ENCODE peak calls at places on chromosomes 11 and 22, in four cellular contexts. I is adrenal gland, N is spleen, M is A549. Q is an unnamed sample. For H3K4me1, the result is how much of the 10 kb centered on the place peaks cover.

GRCh38 chr22:42188808-42189447 is 58.3 kb upstream of the CYP2D6 start:
- DNase-seq in I (peak), N (no peak), M (peak), Q (no peak)

GRCh38 chr11:2084721-2085120 is 54.5 kb downstream of the IGF2 start:
- DNase-seq in I (no peak), N (peak), M (no peak), Q (peak)

GRCh38 chr11:44199298-44199697 is 103.8 kb downstream of the EXT2 start:
- DNase-seq in I (no peak), N (no peak), M (no peak), Q (no peak)

GRCh38 chr11:117490911-117491310 is 163.3 kb downstream of the CEP164 start:
- DNase-seq in I (no peak), N (no peak), M (no peak), Q (no peak)

GRCh38 chr11:33391188-33391892 is 134.2 kb downstream of the HIPK3 start:
- DNase-seq in I (no peak), N (no peak), M (no peak), Q (no peak)

GRCh38 chr22:42855726-42856125 is 1.3 kb downstream of the ARFGAP3 start:
- DNase-seq in I (no peak), N (peak), M (no peak), Q (no peak)

GRCh38 chr22:29695129-29695926 is 24.5 kb upstream of the CABP7 start:
- DNase-seq in I (no peak), N (no peak), M (no peak), Q (no peak)

GRCh38 chr22:49883294-49883640 is 29.6 kb downstream of the ZBED4 start:
- DNase-seq in I (no peak), N (no peak), M (no peak), Q (no peak)

GRCh38 chr11:46489668-46490560 is 98.3 kb upstream of the CHRM4 start:
- DNase-seq in I (no peak), N (no peak), M (peak), Q (no peak)

GRCh38 chr11:2263724-2264360 is 6.5 kb downstream of the ASCL2 start:
- DNase-seq in I (peak), N (no peak), M (no peak), Q (no peak)

GRCh38 chr22:48717076-48717810 is 1110.4 kb downstream of the BRD1 start:
- DNase-seq in I (no peak), N (peak), M (no peak), Q (no peak)

GRCh38 chr11:3060436-3061025 is 3.3 kb upstream of the CARS1 start:
- DNase-seq in I (no peak), N (no peak), M (no peak), Q (no peak)

GRCh38 chr22:26466196-26466595 is 17.4 kb downstream of the HPS4 start:
- DNase-seq in I (no peak), N (no peak), M (no peak), Q (no peak)

GRCh38 chr11:64065712-64066111 is 30.0 kb downstream of the FLRT1 start:
- DNase-seq in I (no peak), N (no peak), M (no peak), Q (no peak)

GRCh38 chr22:28883917-28884753 is 763 bp downstream of the ZNRF3 start:
- DNase-seq in I (peak), N (peak), M (peak), Q (peak)

GRCh38 chr11:41789376-41789775 is 329.9 kb upstream of the LRRC4C start:
- DNase-seq in I (no peak), N (no peak), M (no peak), Q (no peak)

GRCh38 chr11:104061851-104062521 is 25.5 kb downstream of the DDI1 start:
- DNase-seq in I (no peak), N (no peak), M (no peak), Q (no peak)

GRCh38 chr11:93741882-93742226 is 382 bp downstream of the C11orf54 start:
- DNase-seq in I (peak), N (no peak), M (peak), Q (peak)
- TF ChIP-seq POLR2A in I (peak), N (no peak), M (no peak), Q (peak)

GRCh38 chr11:73171762-73172161 is 29.6 kb upstream of the FCHSD2 start:
- DNase-seq in I (no peak), N (peak), M (no peak), Q (no peak)
- H3K4me1 ChIP-seq in I (under half), N (half or more), M (under half), Q (under half)

GRCh38 chr11:111975076-111975806 is 38.1 kb downstream of the DIXDC1 start:
- DNase-seq in I (peak), N (no peak), M (peak), Q (no peak)

GRCh38 chr11:111976119-111976518 is 39.0 kb downstream of the DIXDC1 start:
- DNase-seq in I (no peak), N (no peak), M (no peak), Q (no peak)

GRCh38 chr11:111977141-111978027 is 40.2 kb downstream of the DIXDC1 start:
- DNase-seq in I (peak), N (peak), M (no peak), Q (peak)

GRCh38 chr11:111978028-111978771 is 41.1 kb downstream of the DIXDC1 start:
- DNase-seq in I (peak), N (no peak), M (no peak), Q (no peak)

GRCh38 chr11:111976614-111977140 is 39.5 kb downstream of the DIXDC1 start:
- DNase-seq in I (peak), N (no peak), M (no peak), Q (no peak)
- TF ChIP-seq POLR2A in I (no peak), N (no peak), M (no peak), Q (no peak)

DNA sequence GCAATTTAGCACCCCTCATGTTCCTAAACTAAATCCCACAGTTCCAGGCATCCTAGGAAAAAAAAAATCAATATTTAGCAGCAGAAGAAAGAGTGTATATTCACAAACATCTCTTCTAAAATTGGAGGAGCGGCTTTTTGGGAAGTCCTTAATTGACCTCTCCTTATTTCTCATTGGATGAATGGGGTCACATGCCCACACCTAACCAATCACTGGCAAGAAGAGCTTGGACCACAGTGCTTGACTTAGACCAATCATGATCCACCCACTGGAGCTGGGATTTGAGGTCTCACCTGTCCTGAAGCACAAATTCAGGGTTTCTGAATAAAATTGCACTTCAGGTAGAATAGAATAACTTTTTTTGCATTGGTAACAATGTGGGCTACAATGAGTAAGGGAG is 16.0 kb downstream of the CD44 start:
- DNase-seq in I (no peak), N (no peak), M (no peak), Q (no peak)
- H3K4me1 ChIP-seq in I (under half), N (half or more), M (half or more), Q (under half)

DNA sequence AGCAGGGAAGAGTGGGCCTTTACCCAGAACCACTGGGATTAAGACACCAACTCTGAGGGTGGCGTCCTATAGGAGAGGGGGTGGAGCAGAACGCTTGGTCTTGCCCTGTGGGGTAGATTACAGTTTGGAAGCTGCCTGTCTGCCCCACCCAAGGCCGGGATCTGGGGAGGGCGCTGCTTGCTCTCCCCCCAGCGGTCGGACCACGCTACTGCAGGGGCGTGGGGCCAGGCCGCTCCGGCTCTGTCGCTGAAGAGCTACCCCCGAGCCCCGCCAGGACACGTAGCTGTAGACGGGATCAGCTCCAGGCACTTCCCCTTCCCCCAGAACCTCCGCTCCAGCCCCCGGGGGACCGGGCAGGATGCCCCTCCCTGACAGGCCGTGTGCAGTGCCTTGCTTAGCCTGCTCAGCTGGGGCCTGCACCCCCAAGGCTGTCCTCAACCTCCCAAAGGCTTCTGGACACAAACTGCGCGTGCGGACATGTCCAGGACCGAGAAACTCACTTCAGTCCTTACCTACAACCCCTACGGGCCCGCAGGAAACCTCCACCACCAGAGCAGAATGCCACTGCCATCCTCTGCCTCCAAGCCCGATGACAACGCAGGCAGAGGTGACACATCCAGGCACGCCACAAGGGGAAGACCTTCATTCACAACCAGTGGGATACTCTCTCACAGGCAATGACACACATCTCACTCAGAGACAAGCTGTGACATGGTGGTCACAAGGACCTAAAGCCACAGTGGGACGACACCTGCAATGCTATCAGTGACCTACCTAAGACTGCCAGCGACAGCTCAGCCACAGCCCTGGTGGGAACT is 3.6 kb downstream of the AHNAK start:
- DNase-seq in I (peak), N (peak), M (peak), Q (peak)
- TF ChIP-seq POLR2A in I (no peak), N (no peak), M (no peak), Q (no peak)

DNA sequence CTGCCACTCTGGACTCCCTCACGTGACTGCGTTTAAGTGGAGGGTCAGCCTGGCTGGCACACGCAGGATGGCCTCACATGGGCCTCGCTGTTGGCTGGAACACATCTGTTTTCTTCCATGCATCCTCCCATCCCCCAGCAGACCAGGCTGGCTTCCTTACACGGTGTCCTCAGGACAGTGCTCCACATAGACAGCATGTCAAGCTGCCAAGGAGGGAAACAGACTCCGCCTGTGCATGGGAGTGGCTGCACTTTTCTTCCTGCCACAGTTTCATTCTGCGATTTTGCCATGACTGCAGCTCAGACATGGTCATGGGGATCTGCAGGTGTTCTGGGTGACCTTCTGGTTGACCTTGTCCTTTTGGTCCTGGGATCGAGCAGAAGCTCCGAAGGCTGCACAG is 344.2 kb downstream of the SHANK2 start:
- DNase-seq in I (no peak), N (peak), M (no peak), Q (no peak)
- H3K4me1 ChIP-seq in I (under half), N (under half), M (under half), Q (under half)

DNA sequence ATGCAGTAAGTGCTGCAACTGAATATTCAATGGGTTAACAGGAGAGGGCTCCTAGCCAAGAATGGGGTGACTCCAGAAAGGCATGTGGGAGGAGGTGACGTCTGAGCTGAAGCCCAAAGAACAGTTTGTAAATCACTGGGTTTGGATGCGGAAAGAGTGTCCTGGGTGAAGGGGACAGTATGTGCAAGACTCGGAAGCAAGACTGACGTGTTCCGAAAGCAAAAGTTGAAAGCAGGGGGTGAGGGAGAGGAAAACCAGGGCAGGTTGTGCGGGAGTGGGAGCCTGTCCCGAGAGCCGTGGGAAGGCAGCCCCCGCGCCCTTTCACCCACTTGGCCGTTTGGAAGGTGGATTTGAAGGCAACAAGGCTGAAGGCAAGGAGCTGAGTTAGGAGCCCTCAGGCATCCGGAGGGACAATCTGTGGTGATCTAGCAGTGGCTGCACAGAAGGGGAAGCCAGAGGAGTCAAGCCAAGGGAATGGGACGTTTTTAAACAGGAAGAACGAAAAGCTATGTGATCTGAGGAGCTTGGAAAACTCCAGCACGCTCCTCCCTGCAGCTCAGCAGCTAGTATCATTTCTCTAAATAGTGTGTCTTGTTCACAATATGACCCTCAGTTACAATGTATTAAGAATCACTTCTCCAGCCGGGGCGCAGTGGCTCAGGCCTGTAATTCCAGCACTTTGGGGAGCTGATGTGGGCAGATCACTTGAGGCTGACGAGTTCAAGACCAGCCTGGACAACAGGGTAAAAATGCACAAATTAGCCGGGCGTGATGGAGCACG is 7.7 kb downstream of the SLC25A18 start:
- DNase-seq in I (peak), N (peak), M (no peak), Q (peak)
- TF ChIP-seq POLR2A in I (no peak), N (no peak), M (no peak), Q (no peak)